ENCODE peak calls at places on chromosomes 3 and 15, in seven cellular contexts. L, G, P, F, V, C and B are unnamed samples.
A peak's percentile ranks its signal among the peaks of the same experiment; 100 is the strongest.

GRCh38 chr3:46987485-46988401 is 8.3 kb downstream of the NBEAL2 start:
- DNase-seq in L (peak; percentile 61), F (peak; percentile 92), V (peak; percentile 97), C (peak; percentile 64), G (no peak), P (peak; percentile 44), B (peak; percentile 87)

GRCh38 chr15:84684092-84684491 is 26.1 kb upstream of the NMB start:
- DNase-seq in C (no peak), V (no peak), L (peak; percentile 90), P (peak; percentile 52), G (no peak), F (no peak), B (no peak)

GRCh38 chr3:98545940-98546339 is 14.2 kb downstream of the GPR15 start:
- DNase-seq in V (peak; percentile 79), P (no peak), C (no peak), L (no peak), G (no peak), F (peak; percentile 18), B (no peak)

GRCh38 chr3:186589856-186590579 is 19.5 kb downstream of the DNAJB11 start:
- DNase-seq in P (peak; percentile 65), G (no peak), V (peak; percentile 73), L (peak; percentile 80), F (no peak), C (no peak), B (no peak)

GRCh38 chr3:143814358-143814968 is 33.8 kb downstream of the SLC9A9 start:
- DNase-seq in C (no peak), F (peak; percentile 81), G (no peak), V (peak; percentile 81), P (no peak), L (no peak), B (no peak)

GRCh38 chr3:99119312-99119810 is 217.9 kb upstream of the DCBLD2 start:
- DNase-seq in V (no peak), C (no peak), L (peak; percentile 6), P (no peak), G (no peak), F (no peak), B (no peak)

GRCh38 chr3:48140284-48140683 is 47.9 kb downstream of the CDC25A start:
- DNase-seq in V (no peak), G (no peak), C (no peak), P (peak; percentile 16), F (no peak), L (no peak), B (no peak)

GRCh38 chr3:33299395-33300081 is 22.3 kb downstream of the FBXL2 start:
- DNase-seq in G (no peak), C (no peak), P (peak; percentile 34), L (peak; percentile 48), V (no peak), F (no peak), B (no peak)

GRCh38 chr3:149153402-149153801 is 24.0 kb downstream of the HPS3 start:
- DNase-seq in L (no peak), G (no peak), C (no peak), P (no peak), F (no peak), V (no peak), B (no peak)

GRCh38 chr3:175404026-175404425 is 544.9 kb downstream of the NAALADL2 start:
- DNase-seq in V (no peak), L (peak; percentile 77), F (no peak), G (no peak), C (no peak), P (peak; percentile 72), B (no peak)

GRCh38 chr15:48559270-48559669 is 86.2 kb downstream of the FBN1 start:
- DNase-seq in G (no peak), P (peak; percentile 86), V (no peak), C (no peak), F (no peak), L (peak; percentile 91), B (no peak)

GRCh38 chr3:15327941-15328340 is 4.4 kb downstream of the SH3BP5 start:
- DNase-seq in G (no peak), C (no peak), L (no peak), V (peak; percentile 42), P (no peak), F (no peak), B (no peak)

GRCh38 chr3:129033151-129033550 is 27.4 kb upstream of the GP9 start:
- DNase-seq in G (no peak), L (no peak), F (no peak), P (no peak), C (no peak), V (no peak), B (no peak)

GRCh38 chr3:45140392-45140791 is 5.8 kb downstream of the CDCP1 start:
- DNase-seq in F (no peak), P (no peak), L (no peak), V (no peak), C (no peak), G (no peak), B (no peak)

GRCh38 chr3:37652405-37652804 is 209.3 kb upstream of the CTDSPL start:
- DNase-seq in G (no peak), L (no peak), C (no peak), P (no peak), F (no peak), V (no peak), B (no peak)

GRCh38 chr3:181604267-181604666 is 107.5 kb upstream of the SOX2 start:
- DNase-seq in P (no peak), C (no peak), L (no peak), G (no peak), V (no peak), F (no peak), B (no peak)

GRCh38 chr15:91040851-91041250 is 18.5 kb upstream of the VPS33B start:
- DNase-seq in F (no peak), C (no peak), L (no peak), P (no peak), V (no peak), G (no peak), B (no peak)

GRCh38 chr3:101902041-101902440 is 52.7 kb downstream of the NFKBIZ start:
- DNase-seq in L (peak; percentile 98), G (no peak), C (no peak), F (peak; percentile 17), V (peak; percentile 4), P (peak; percentile 88), B (no peak)

GRCh38 chr3:9770276-9770812 is 597 bp upstream of the CAMK1 start:
- DNase-seq in P (peak; percentile 90), G (no peak), C (peak; percentile 98), L (no peak), V (no peak), F (no peak), B (no peak)

GRCh38 chr3:120160050-120160449 is 65.8 kb upstream of the GSK3B start:
- DNase-seq in F (peak; percentile 16), L (peak; percentile 98), C (no peak), G (no peak), P (peak; percentile 99), V (no peak), B (no peak)

GRCh38 chr15:70081612-70082011 is 16.1 kb downstream of the TLE3 start:
- DNase-seq in G (no peak), L (no peak), P (no peak), F (no peak), V (no peak), C (no peak), B (no peak)

GRCh38 chr3:177642482-177643163 is 445.3 kb upstream of the TBL1XR1 start:
- DNase-seq in P (no peak), C (no peak), V (peak; percentile 51), L (no peak), G (no peak), F (no peak), B (no peak)

GRCh38 chr3:128455786-128456748 is 10.6 kb downstream of the DNAJB8 start:
- DNase-seq in C (no peak), P (no peak), V (no peak), F (no peak), G (no peak), L (no peak), B (no peak)

GRCh38 chr15:100602822-100603393 is 519 bp downstream of the ASB7 start:
- DNase-seq in F (peak; percentile 30), C (no peak), V (peak; percentile 89), L (peak; percentile 29), G (no peak), P (peak; percentile 14), B (no peak)

GRCh38 chr3:170862618-170863374 is 7.2 kb downstream of the RPL22L1 start:
- DNase-seq in P (peak; percentile 47), G (no peak), C (no peak), F (no peak), L (no peak), V (no peak), B (no peak)

GRCh38 chr3:114863848-114864247 is 283.2 kb downstream of the ZBTB20 start:
- DNase-seq in L (no peak), C (no peak), P (no peak), F (no peak), V (peak; percentile 11), G (no peak), B (no peak)

GRCh38 chr3:133931084-133931483 is 35.4 kb upstream of the RAB6B start:
- DNase-seq in G (no peak), F (no peak), C (no peak), P (no peak), L (no peak), V (no peak), B (no peak)

GRCh38 chr3:49930241-49930690 is 655 bp upstream of the MON1A start:
- DNase-seq in C (no peak), F (no peak), P (no peak), G (no peak), V (no peak), L (no peak), B (no peak)

GRCh38 chr3:11610044-11610671 is 33.6 kb downstream of the VGLL4 start:
- DNase-seq in L (peak; percentile 76), F (no peak), G (no peak), V (no peak), C (no peak), P (peak; percentile 78), B (no peak)

GRCh38 chr3:157310329-157311065 is 126.2 kb upstream of the PTX3 start:
- DNase-seq in G (no peak), F (no peak), V (no peak), L (no peak), P (no peak), C (no peak), B (no peak)

GRCh38 chr3:149848238-149848637 is 35.2 kb downstream of the RNF13 start:
- DNase-seq in C (no peak), F (peak; percentile 90), P (no peak), G (no peak), V (no peak), L (no peak), B (no peak)

GRCh38 chr3:35670408-35670807 is 31.1 kb downstream of the ARPP21 start:
- DNase-seq in F (no peak), V (no peak), C (no peak), G (no peak), L (no peak), P (no peak), B (no peak)

GRCh38 chr15:93987068-93987467 is 244.3 kb upstream of the MCTP2 start:
- DNase-seq in F (no peak), L (no peak), C (no peak), V (peak; percentile 57), G (no peak), P (no peak), B (peak; percentile 12)

GRCh38 chr3:124873241-124873640 is 13.9 kb downstream of the ITGB5 start:
- DNase-seq in P (no peak), G (no peak), V (no peak), L (no peak), C (no peak), F (no peak), B (no peak)